ENCODE peak calls at places on chromosomes 3 and 15, in seven cellular contexts. One of them, this sample, is unnamed.
A peak's percentile ranks its signal among the peaks of the same experiment; 100 is the strongest.

GRCh38 chr15:43749690-43750345 is 3.6 kb downstream of the PDIA3 start:
- DNase-seq in HCT116: no peak
- DNase-seq in H1: no peak
- DNase-seq in sigmoid colon: no peak
- DNase-seq in adrenal gland: peak; percentile 38
- DNase-seq in stomach: peak; percentile 34
- DNase-seq in body of pancreas: no peak
- DNase-seq in this sample: no peak

GRCh38 chr15:72141171-72142084 is 23.2 kb downstream of the SENP8 start:
- DNase-seq in body of pancreas: no peak
- DNase-seq in H1: no peak
- DNase-seq in adrenal gland: no peak
- DNase-seq in HCT116: no peak
- DNase-seq in sigmoid colon: no peak
- DNase-seq in stomach: no peak
- DNase-seq in this sample: no peak

GRCh38 chr3:38001456-38002081 is 11.0 kb downstream of the VILL start:
- DNase-seq in H1: no peak
- DNase-seq in adrenal gland: peak; percentile 16
- DNase-seq in HCT116: no peak
- DNase-seq in sigmoid colon: peak; percentile 63
- DNase-seq in stomach: peak; percentile 87
- DNase-seq in body of pancreas: peak; percentile 38
- DNase-seq in this sample: no peak

GRCh38 chr3:180070925-180071324 is 34.2 kb upstream of the PEX5L start:
- DNase-seq in HCT116: no peak
- DNase-seq in body of pancreas: no peak
- DNase-seq in stomach: no peak
- DNase-seq in H1: no peak
- DNase-seq in adrenal gland: no peak
- DNase-seq in sigmoid colon: no peak
- DNase-seq in this sample: no peak

GRCh38 chr15:67396109-67396508 is 124.8 kb upstream of the C15orf61 start:
- DNase-seq in sigmoid colon: no peak
- DNase-seq in body of pancreas: no peak
- DNase-seq in adrenal gland: no peak
- DNase-seq in stomach: no peak
- DNase-seq in H1: no peak
- DNase-seq in HCT116: no peak
- DNase-seq in this sample: no peak

GRCh38 chr15:70400766-70401541 is 303.2 kb upstream of the TLE3 start:
- DNase-seq in H1: no peak
- DNase-seq in stomach: no peak
- DNase-seq in adrenal gland: no peak
- DNase-seq in body of pancreas: no peak
- DNase-seq in HCT116: no peak
- DNase-seq in sigmoid colon: no peak
- DNase-seq in this sample: no peak

GRCh38 chr3:9179826-9180763 is 69.4 kb downstream of the SRGAP3 start:
- DNase-seq in adrenal gland: no peak
- DNase-seq in body of pancreas: no peak
- DNase-seq in stomach: no peak
- DNase-seq in HCT116: no peak
- DNase-seq in sigmoid colon: no peak
- DNase-seq in H1: no peak
- DNase-seq in this sample: no peak

GRCh38 chr15:59169337-59169736 is 37.3 kb upstream of the LDHAL6B start:
- DNase-seq in HCT116: no peak
- DNase-seq in adrenal gland: no peak
- DNase-seq in stomach: no peak
- DNase-seq in body of pancreas: no peak
- DNase-seq in sigmoid colon: no peak
- DNase-seq in H1: no peak
- DNase-seq in this sample: no peak

GRCh38 chr3:30544811-30545210 is 61.6 kb upstream of the TGFBR2 start:
- DNase-seq in HCT116: no peak
- DNase-seq in body of pancreas: no peak
- DNase-seq in adrenal gland: no peak
- DNase-seq in stomach: no peak
- DNase-seq in H1: no peak
- DNase-seq in sigmoid colon: peak; percentile 69
- DNase-seq in this sample: no peak

GRCh38 chr3:16511561-16512434 is 1.7 kb downstream of the RFTN1 start:
- DNase-seq in stomach: peak; percentile 56
- DNase-seq in adrenal gland: peak; percentile 60
- DNase-seq in sigmoid colon: peak; percentile 73
- DNase-seq in HCT116: no peak
- DNase-seq in body of pancreas: peak; percentile 20
- DNase-seq in H1: no peak
- DNase-seq in this sample: no peak
- TF ChIP-seq POLR2A in stomach: no peak
- TF ChIP-seq POLR2A in adrenal gland: no peak
- TF ChIP-seq POLR2A in sigmoid colon: no peak
- TF ChIP-seq POLR2A in HCT116: no peak
- TF ChIP-seq POLR2A in body of pancreas: no peak
- TF ChIP-seq POLR2A in H1: no peak
- TF ChIP-seq POLR2A in this sample: no peak

GRCh38 chr15:63157066-63157890 is at the start of gene RPS27L:
- DNase-seq in body of pancreas: peak; percentile 89
- DNase-seq in adrenal gland: peak; percentile 95
- DNase-seq in H1: peak; percentile 87
- DNase-seq in HCT116: peak; percentile 78
- DNase-seq in stomach: peak; percentile 92
- DNase-seq in sigmoid colon: peak; percentile 95
- DNase-seq in this sample: peak; percentile 93
- TF ChIP-seq POLR2A in body of pancreas: peak; percentile 83
- TF ChIP-seq POLR2A in adrenal gland: peak; percentile 80
- TF ChIP-seq POLR2A in H1: peak; percentile 55
- TF ChIP-seq POLR2A in HCT116: peak; percentile 88
- TF ChIP-seq POLR2A in stomach: no peak
- TF ChIP-seq POLR2A in sigmoid colon: peak; percentile 90
- TF ChIP-seq POLR2A in this sample: peak; percentile 99

GRCh38 chr15:41934843-41935242 is 37.5 kb downstream of the EHD4 start:
- DNase-seq in stomach: peak; percentile 46
- DNase-seq in H1: no peak
- DNase-seq in HCT116: no peak
- DNase-seq in adrenal gland: no peak
- DNase-seq in sigmoid colon: peak; percentile 27
- DNase-seq in body of pancreas: no peak
- DNase-seq in this sample: no peak

GRCh38 chr15:41935566-41936020 is 36.8 kb downstream of the EHD4 start:
- DNase-seq in HCT116: no peak
- DNase-seq in sigmoid colon: peak; percentile 38
- DNase-seq in adrenal gland: no peak
- DNase-seq in H1: no peak
- DNase-seq in stomach: no peak
- DNase-seq in body of pancreas: no peak
- DNase-seq in this sample: no peak

GRCh38 chr15:41936155-41936554 is 36.2 kb downstream of the EHD4 start:
- DNase-seq in stomach: no peak
- DNase-seq in sigmoid colon: peak; percentile 34
- DNase-seq in body of pancreas: no peak
- DNase-seq in HCT116: no peak
- DNase-seq in H1: no peak
- DNase-seq in adrenal gland: no peak
- DNase-seq in this sample: no peak

GRCh38 chr15:41937568-41937923 is 34.8 kb downstream of the EHD4 start:
- DNase-seq in HCT116: no peak
- DNase-seq in adrenal gland: no peak
- DNase-seq in stomach: no peak
- DNase-seq in H1: no peak
- DNase-seq in body of pancreas: no peak
- DNase-seq in sigmoid colon: no peak
- DNase-seq in this sample: no peak

GRCh38 chr15:41936649-41937567 is 35.4 kb downstream of the EHD4 start:
- DNase-seq in body of pancreas: no peak
- DNase-seq in sigmoid colon: no peak
- DNase-seq in adrenal gland: peak; percentile 70
- DNase-seq in stomach: peak; percentile 48
- DNase-seq in HCT116: no peak
- DNase-seq in H1: no peak
- DNase-seq in this sample: no peak
- TF ChIP-seq POLR2A in body of pancreas: no peak
- TF ChIP-seq POLR2A in sigmoid colon: no peak
- TF ChIP-seq POLR2A in adrenal gland: no peak
- TF ChIP-seq POLR2A in stomach: no peak
- TF ChIP-seq POLR2A in HCT116: no peak
- TF ChIP-seq POLR2A in H1: no peak
- TF ChIP-seq POLR2A in this sample: no peak

GRCh38 chr3:119469378-119470189 is 821 bp downstream of the POGLUT1 start:
- DNase-seq in HCT116: no peak
- DNase-seq in body of pancreas: no peak
- DNase-seq in stomach: no peak
- DNase-seq in sigmoid colon: no peak
- DNase-seq in H1: no peak
- DNase-seq in adrenal gland: no peak
- DNase-seq in this sample: no peak
- TF ChIP-seq POLR2A in HCT116: no peak
- TF ChIP-seq POLR2A in body of pancreas: no peak
- TF ChIP-seq POLR2A in stomach: no peak
- TF ChIP-seq POLR2A in sigmoid colon: no peak
- TF ChIP-seq POLR2A in H1: no peak
- TF ChIP-seq POLR2A in adrenal gland: no peak
- TF ChIP-seq POLR2A in this sample: no peak

DNA sequence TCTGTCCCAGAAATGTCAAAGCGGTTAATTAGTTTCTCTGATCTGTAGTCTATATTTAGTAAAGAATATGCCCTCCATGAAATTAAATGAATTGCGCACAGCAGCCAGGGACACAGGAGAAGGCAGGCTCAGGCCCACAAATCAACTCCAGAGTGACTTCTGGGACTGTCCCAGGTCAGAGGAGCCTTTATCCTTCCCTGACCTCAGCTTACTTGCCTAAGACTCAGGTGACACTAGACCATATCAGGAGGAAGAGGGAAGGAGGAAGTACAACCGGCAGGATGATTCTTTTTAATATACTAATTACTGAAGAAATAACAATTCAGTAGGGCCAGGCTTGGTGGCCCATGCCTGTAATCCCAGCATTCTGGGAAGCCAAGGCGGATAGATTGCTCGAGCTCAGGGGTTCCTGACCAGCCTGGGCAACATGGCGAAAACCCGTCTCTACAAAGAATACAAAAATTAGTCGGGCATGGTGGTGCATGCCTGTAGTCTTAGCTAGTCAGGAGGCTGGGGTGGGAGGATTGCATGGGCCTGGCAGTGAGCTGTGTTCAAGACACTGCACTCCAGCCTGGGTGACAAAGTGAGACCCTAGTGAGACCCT is 1.8 kb upstream of the GPR15 start:
- DNase-seq in adrenal gland: no peak
- DNase-seq in H1: no peak
- DNase-seq in body of pancreas: no peak
- DNase-seq in HCT116: no peak
- DNase-seq in sigmoid colon: no peak
- DNase-seq in stomach: no peak
- DNase-seq in this sample: no peak
- TF ChIP-seq POLR2A in adrenal gland: no peak
- TF ChIP-seq POLR2A in H1: no peak
- TF ChIP-seq POLR2A in body of pancreas: no peak
- TF ChIP-seq POLR2A in HCT116: no peak
- TF ChIP-seq POLR2A in sigmoid colon: no peak
- TF ChIP-seq POLR2A in stomach: no peak
- TF ChIP-seq POLR2A in this sample: no peak

DNA sequence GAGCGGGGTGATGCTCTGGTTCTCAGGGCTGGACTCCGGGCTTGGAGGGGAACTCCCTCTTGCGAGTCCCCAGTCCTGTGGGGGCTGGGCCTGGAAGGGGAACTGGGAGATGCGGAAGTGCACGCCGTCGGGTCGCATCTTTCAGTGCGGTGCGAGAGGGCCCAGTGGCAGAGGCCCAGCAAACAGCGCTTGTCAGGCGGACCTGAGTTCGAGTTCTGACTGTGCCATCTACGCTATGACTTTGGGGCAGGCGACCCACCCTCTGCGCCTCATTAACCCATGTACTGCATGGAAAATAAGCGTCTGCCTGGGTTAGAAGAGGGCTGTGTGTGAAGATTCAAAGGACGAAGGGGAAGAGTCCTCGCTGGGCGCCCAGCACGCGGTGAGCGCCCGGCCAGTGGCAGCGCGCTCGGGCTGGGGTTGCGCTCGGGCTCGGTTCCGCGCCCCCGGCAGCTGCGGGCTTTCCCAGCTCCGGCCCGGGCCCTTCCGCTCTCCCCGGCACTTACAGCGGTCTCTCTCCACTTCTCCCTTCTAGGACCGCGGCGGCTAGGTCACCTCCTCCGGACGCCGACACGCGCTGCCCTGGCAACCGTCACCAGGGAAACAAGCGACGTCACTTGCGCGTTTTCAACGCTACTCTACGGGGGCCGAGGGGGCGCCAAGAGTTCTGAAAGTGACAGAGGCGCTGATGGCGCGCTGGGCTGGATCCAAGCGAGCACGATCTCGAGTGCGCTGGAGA is at the start of gene CCDC13:
- DNase-seq in H1: peak; percentile 64
- DNase-seq in adrenal gland: peak; percentile 91
- DNase-seq in stomach: peak; percentile 92
- DNase-seq in sigmoid colon: peak; percentile 97
- DNase-seq in body of pancreas: peak; percentile 93
- DNase-seq in HCT116: no peak
- DNase-seq in this sample: peak; percentile 95
- TF ChIP-seq POLR2A in H1: no peak
- TF ChIP-seq POLR2A in adrenal gland: no peak
- TF ChIP-seq POLR2A in stomach: no peak
- TF ChIP-seq POLR2A in sigmoid colon: no peak
- TF ChIP-seq POLR2A in body of pancreas: no peak
- TF ChIP-seq POLR2A in HCT116: no peak
- TF ChIP-seq POLR2A in this sample: peak; percentile 72

GRCh38 chr15:65869954-65870871 is 922 bp downstream of the RAB11A start:
- DNase-seq in sigmoid colon: peak; percentile 68
- DNase-seq in HCT116: no peak
- DNase-seq in stomach: peak; percentile 74
- DNase-seq in body of pancreas: peak; percentile 39
- DNase-seq in H1: no peak
- DNase-seq in adrenal gland: peak; percentile 67
- DNase-seq in this sample: peak; percentile 68
- TF ChIP-seq POLR2A in sigmoid colon: peak; percentile 26
- TF ChIP-seq POLR2A in HCT116: no peak
- TF ChIP-seq POLR2A in stomach: no peak
- TF ChIP-seq POLR2A in body of pancreas: no peak
- TF ChIP-seq POLR2A in H1: no peak
- TF ChIP-seq POLR2A in adrenal gland: no peak
- TF ChIP-seq POLR2A in this sample: no peak

This sample was measured in erythroblast.